ENCODE peak calls at places on chromosomes 5 and 9, in seven cellular contexts. One of them, this sample, is unnamed.

GRCh38 chr9:87573841-87574342 is 76.2 kb downstream of the DAPK1 start:
- DNase-seq in NAMALWA: no peak
- DNase-seq in heart right ventricle: no peak
- DNase-seq in amniotic stem cell: no peak
- DNase-seq in SJSA1: no peak
- DNase-seq in endothelial cell: no peak
- DNase-seq in NCI-H1417: no peak
- DNase-seq in this sample: no peak

GRCh38 chr5:9156282-9156681 is 389.6 kb downstream of the SEMA5A start:
- DNase-seq in NCI-H1417: no peak
- DNase-seq in heart right ventricle: no peak
- DNase-seq in endothelial cell: peak
- DNase-seq in SJSA1: peak
- DNase-seq in amniotic stem cell: peak
- DNase-seq in NAMALWA: peak
- DNase-seq in this sample: peak

GRCh38 chr9:89801723-89802680 is 197.2 kb downstream of the GADD45G start:
- DNase-seq in heart right ventricle: no peak
- DNase-seq in SJSA1: no peak
- DNase-seq in NCI-H1417: no peak
- DNase-seq in amniotic stem cell: no peak
- DNase-seq in NAMALWA: no peak
- DNase-seq in endothelial cell: no peak
- DNase-seq in this sample: no peak

GRCh38 chr5:97383996-97384395 is 200.9 kb upstream of the RIOK2 start:
- DNase-seq in endothelial cell: no peak
- DNase-seq in amniotic stem cell: no peak
- DNase-seq in NAMALWA: no peak
- DNase-seq in heart right ventricle: no peak
- DNase-seq in SJSA1: no peak
- DNase-seq in NCI-H1417: no peak
- DNase-seq in this sample: no peak

GRCh38 chr9:28365020-28365640 is 791.8 kb upstream of the C9orf72 start:
- DNase-seq in amniotic stem cell: no peak
- DNase-seq in SJSA1: no peak
- DNase-seq in endothelial cell: no peak
- DNase-seq in NCI-H1417: no peak
- DNase-seq in heart right ventricle: no peak
- DNase-seq in NAMALWA: no peak
- DNase-seq in this sample: no peak

GRCh38 chr5:53253421-53253871 is 143.9 kb upstream of the MOCS2 start:
- DNase-seq in NCI-H1417: no peak
- DNase-seq in amniotic stem cell: peak
- DNase-seq in NAMALWA: peak
- DNase-seq in heart right ventricle: no peak
- DNase-seq in endothelial cell: no peak
- DNase-seq in SJSA1: peak
- DNase-seq in this sample: no peak

GRCh38 chr9:71490810-71491209 is 277.5 kb downstream of the CEMIP2 start:
- DNase-seq in heart right ventricle: no peak
- DNase-seq in NCI-H1417: peak
- DNase-seq in NAMALWA: peak
- DNase-seq in SJSA1: no peak
- DNase-seq in endothelial cell: no peak
- DNase-seq in amniotic stem cell: no peak
- DNase-seq in this sample: no peak

GRCh38 chr9:108056805-108057386 is 567.3 kb upstream of the KLF4 start:
- DNase-seq in NAMALWA: no peak
- DNase-seq in heart right ventricle: no peak
- DNase-seq in SJSA1: no peak
- DNase-seq in endothelial cell: no peak
- DNase-seq in amniotic stem cell: peak
- DNase-seq in NCI-H1417: no peak
- DNase-seq in this sample: no peak

GRCh38 chr5:171484460-171484899 is 65.0 kb downstream of the FGF18 start:
- DNase-seq in SJSA1: no peak
- DNase-seq in NCI-H1417: no peak
- DNase-seq in NAMALWA: peak
- DNase-seq in heart right ventricle: no peak
- DNase-seq in amniotic stem cell: no peak
- DNase-seq in endothelial cell: peak
- DNase-seq in this sample: no peak

GRCh38 chr5:67353500-67353931 is 156.9 kb upstream of the CD180 start:
- DNase-seq in heart right ventricle: no peak
- DNase-seq in NCI-H1417: peak
- DNase-seq in amniotic stem cell: no peak
- DNase-seq in SJSA1: no peak
- DNase-seq in NAMALWA: no peak
- DNase-seq in endothelial cell: no peak
- DNase-seq in this sample: peak

GRCh38 chr9:38068866-38069628 is at the start of gene SHB:
- DNase-seq in heart right ventricle: peak
- DNase-seq in SJSA1: peak
- DNase-seq in NCI-H1417: no peak
- DNase-seq in endothelial cell: peak
- DNase-seq in amniotic stem cell: peak
- DNase-seq in NAMALWA: peak
- DNase-seq in this sample: peak

GRCh38 chr5:168023190-168023589 is 268.3 kb upstream of the WWC1 start:
- DNase-seq in heart right ventricle: peak
- DNase-seq in NCI-H1417: no peak
- DNase-seq in endothelial cell: no peak
- DNase-seq in SJSA1: no peak
- DNase-seq in amniotic stem cell: no peak
- DNase-seq in NAMALWA: no peak
- DNase-seq in this sample: no peak

GRCh38 chr5:58439094-58439644 is 20.7 kb downstream of the PLK2 start:
- DNase-seq in heart right ventricle: no peak
- DNase-seq in NCI-H1417: no peak
- DNase-seq in NAMALWA: no peak
- DNase-seq in amniotic stem cell: no peak
- DNase-seq in endothelial cell: no peak
- DNase-seq in SJSA1: no peak
- DNase-seq in this sample: no peak

GRCh38 chr9:69252436-69252835 is 72.6 kb upstream of the ENTREP1 start:
- DNase-seq in NAMALWA: no peak
- DNase-seq in SJSA1: no peak
- DNase-seq in NCI-H1417: no peak
- DNase-seq in endothelial cell: no peak
- DNase-seq in amniotic stem cell: no peak
- DNase-seq in heart right ventricle: no peak
- DNase-seq in this sample: no peak

GRCh38 chr9:120928720-120929389 is 2.3 kb upstream of the TRAF1 start:
- DNase-seq in SJSA1: no peak
- DNase-seq in amniotic stem cell: no peak
- DNase-seq in endothelial cell: peak
- DNase-seq in NCI-H1417: peak
- DNase-seq in NAMALWA: peak
- DNase-seq in heart right ventricle: peak
- DNase-seq in this sample: peak

GRCh38 chr9:89815903-89816573 is 211.2 kb downstream of the GADD45G start:
- DNase-seq in NCI-H1417: no peak
- DNase-seq in amniotic stem cell: no peak
- DNase-seq in endothelial cell: no peak
- DNase-seq in NAMALWA: peak
- DNase-seq in SJSA1: no peak
- DNase-seq in heart right ventricle: peak
- DNase-seq in this sample: no peak

GRCh38 chr5:9160747-9161146 is 385.1 kb downstream of the SEMA5A start:
- DNase-seq in amniotic stem cell: no peak
- DNase-seq in heart right ventricle: no peak
- DNase-seq in NCI-H1417: no peak
- DNase-seq in NAMALWA: no peak
- DNase-seq in endothelial cell: no peak
- DNase-seq in SJSA1: no peak
- DNase-seq in this sample: no peak

GRCh38 chr9:28899926-28900325 is 1326.6 kb upstream of the C9orf72 start:
- DNase-seq in NAMALWA: no peak
- DNase-seq in amniotic stem cell: no peak
- DNase-seq in heart right ventricle: no peak
- DNase-seq in NCI-H1417: no peak
- DNase-seq in SJSA1: no peak
- DNase-seq in endothelial cell: no peak
- DNase-seq in this sample: no peak

GRCh38 chr5:167743685-167744084 is 547.8 kb upstream of the WWC1 start:
- DNase-seq in endothelial cell: no peak
- DNase-seq in NCI-H1417: no peak
- DNase-seq in heart right ventricle: no peak
- DNase-seq in SJSA1: peak
- DNase-seq in amniotic stem cell: peak
- DNase-seq in NAMALWA: no peak
- DNase-seq in this sample: no peak

GRCh38 chr9:3954228-3954949 is 345.5 kb downstream of the GLIS3 start:
- DNase-seq in endothelial cell: no peak
- DNase-seq in amniotic stem cell: no peak
- DNase-seq in heart right ventricle: no peak
- DNase-seq in NAMALWA: no peak
- DNase-seq in NCI-H1417: no peak
- DNase-seq in SJSA1: no peak
- DNase-seq in this sample: no peak

GRCh38 chr9:20271107-20271506 is 351.2 kb downstream of the MLLT3 start:
- DNase-seq in endothelial cell: no peak
- DNase-seq in SJSA1: no peak
- DNase-seq in NAMALWA: no peak
- DNase-seq in amniotic stem cell: no peak
- DNase-seq in heart right ventricle: no peak
- DNase-seq in NCI-H1417: peak
- DNase-seq in this sample: no peak

GRCh38 chr5:176180781-176181180 is 57.4 kb upstream of the SIMC1 start:
- DNase-seq in NAMALWA: no peak
- DNase-seq in heart right ventricle: no peak
- DNase-seq in SJSA1: no peak
- DNase-seq in NCI-H1417: no peak
- DNase-seq in amniotic stem cell: no peak
- DNase-seq in endothelial cell: no peak
- DNase-seq in this sample: no peak

GRCh38 chr5:76960004-76960625 is 7.3 kb downstream of the CRHBP start:
- DNase-seq in endothelial cell: no peak
- DNase-seq in NAMALWA: no peak
- DNase-seq in NCI-H1417: no peak
- DNase-seq in amniotic stem cell: no peak
- DNase-seq in SJSA1: no peak
- DNase-seq in heart right ventricle: no peak
- DNase-seq in this sample: no peak

GRCh38 chr9:77092536-77092935 is 73.1 kb downstream of the FOXB2 start:
- DNase-seq in NAMALWA: no peak
- DNase-seq in amniotic stem cell: no peak
- DNase-seq in endothelial cell: no peak
- DNase-seq in NCI-H1417: no peak
- DNase-seq in SJSA1: no peak
- DNase-seq in heart right ventricle: no peak
- DNase-seq in this sample: no peak

GRCh38 chr9:96193356-96193755 is 108.6 kb downstream of the HSD17B3 start:
- DNase-seq in SJSA1: no peak
- DNase-seq in amniotic stem cell: no peak
- DNase-seq in heart right ventricle: no peak
- DNase-seq in NCI-H1417: no peak
- DNase-seq in endothelial cell: no peak
- DNase-seq in NAMALWA: no peak
- DNase-seq in this sample: no peak

GRCh38 chr9:111627260-111627963 is 3.7 kb upstream of the DNAJC25 start:
- DNase-seq in NAMALWA: no peak
- DNase-seq in amniotic stem cell: no peak
- DNase-seq in NCI-H1417: no peak
- DNase-seq in SJSA1: no peak
- DNase-seq in endothelial cell: no peak
- DNase-seq in heart right ventricle: no peak
- DNase-seq in this sample: no peak

GRCh38 chr5:169265888-169266287 is 35.1 kb downstream of the SLIT3 start:
- DNase-seq in SJSA1: no peak
- DNase-seq in NAMALWA: peak
- DNase-seq in heart right ventricle: no peak
- DNase-seq in NCI-H1417: no peak
- DNase-seq in amniotic stem cell: no peak
- DNase-seq in endothelial cell: no peak
- DNase-seq in this sample: no peak

GRCh38 chr9:70609542-70610286 is 195.3 kb upstream of the KLF9 start:
- DNase-seq in heart right ventricle: no peak
- DNase-seq in SJSA1: no peak
- DNase-seq in endothelial cell: no peak
- DNase-seq in amniotic stem cell: peak
- DNase-seq in NCI-H1417: no peak
- DNase-seq in NAMALWA: no peak
- DNase-seq in this sample: no peak

GRCh38 chr5:89120719-89121118 is 237.7 kb upstream of the MEF2C start:
- DNase-seq in endothelial cell: no peak
- DNase-seq in amniotic stem cell: no peak
- DNase-seq in SJSA1: no peak
- DNase-seq in NAMALWA: no peak
- DNase-seq in heart right ventricle: no peak
- DNase-seq in NCI-H1417: no peak
- DNase-seq in this sample: no peak

GRCh38 chr9:90219548-90220118 is 423.0 kb downstream of the DIRAS2 start:
- DNase-seq in heart right ventricle: peak
- DNase-seq in amniotic stem cell: no peak
- DNase-seq in NCI-H1417: no peak
- DNase-seq in NAMALWA: peak
- DNase-seq in endothelial cell: peak
- DNase-seq in SJSA1: no peak
- DNase-seq in this sample: no peak

GRCh38 chr9:316382-316965 is 101.8 kb downstream of the DOCK8 start:
- DNase-seq in heart right ventricle: no peak
- DNase-seq in NAMALWA: no peak
- DNase-seq in NCI-H1417: no peak
- DNase-seq in SJSA1: no peak
- DNase-seq in endothelial cell: no peak
- DNase-seq in amniotic stem cell: no peak
- DNase-seq in this sample: no peak

GRCh38 chr5:44388504-44389409 is 463 bp downstream of the FGF10 start:
- DNase-seq in NCI-H1417: no peak
- DNase-seq in amniotic stem cell: no peak
- DNase-seq in NAMALWA: no peak
- DNase-seq in endothelial cell: peak
- DNase-seq in heart right ventricle: peak
- DNase-seq in SJSA1: no peak
- DNase-seq in this sample: no peak